ENCODE peak calls at places on chromosomes 7 and 10, in nine cellular contexts. One of them, this sample, is unnamed.

GRCh38 chr10:130230611-130231010 is 94.4 kb downstream of the GLRX3 start:
- DNase-seq in Peyer's patch: no peak
- DNase-seq in ovary: no peak
- DNase-seq in H54: no peak
- DNase-seq in tibial nerve: no peak
- DNase-seq in A549: no peak
- DNase-seq in prostate gland: no peak
- DNase-seq in GM12891: no peak
- DNase-seq in uterus: no peak
- DNase-seq in this sample: peak; percentile 8

GRCh38 chr10:17512341-17513001 is 58.1 kb upstream of the ST8SIA6 start:
- DNase-seq in tibial nerve: no peak
- DNase-seq in A549: peak; percentile 91
- DNase-seq in prostate gland: peak; percentile 10
- DNase-seq in ovary: peak; percentile 19
- DNase-seq in uterus: peak; percentile 49
- DNase-seq in H54: peak; percentile 25
- DNase-seq in GM12891: no peak
- DNase-seq in Peyer's patch: no peak
- DNase-seq in this sample: peak; percentile 40

GRCh38 chr10:89310092-89310886 is 8.4 kb downstream of the IFIT2 start:
- DNase-seq in GM12891: no peak
- DNase-seq in Peyer's patch: no peak
- DNase-seq in ovary: no peak
- DNase-seq in uterus: no peak
- DNase-seq in tibial nerve: no peak
- DNase-seq in H54: no peak
- DNase-seq in A549: no peak
- DNase-seq in prostate gland: no peak
- DNase-seq in this sample: no peak

GRCh38 chr7:44460325-44460724 is 30.1 kb downstream of the NUDCD3 start:
- DNase-seq in tibial nerve: no peak
- DNase-seq in prostate gland: no peak
- DNase-seq in uterus: no peak
- DNase-seq in GM12891: peak; percentile 31
- DNase-seq in ovary: no peak
- DNase-seq in Peyer's patch: peak; percentile 73
- DNase-seq in H54: no peak
- DNase-seq in A549: no peak
- DNase-seq in this sample: no peak

GRCh38 chr7:69635572-69636190 is 37.4 kb downstream of the AUTS2 start:
- DNase-seq in tibial nerve: no peak
- DNase-seq in ovary: no peak
- DNase-seq in Peyer's patch: no peak
- DNase-seq in prostate gland: no peak
- DNase-seq in uterus: peak; percentile 26
- DNase-seq in H54: no peak
- DNase-seq in GM12891: no peak
- DNase-seq in A549: no peak
- DNase-seq in this sample: no peak

GRCh38 chr7:88480901-88481300 is 174.2 kb upstream of the STEAP4 start:
- DNase-seq in tibial nerve: no peak
- DNase-seq in uterus: no peak
- DNase-seq in A549: no peak
- DNase-seq in prostate gland: no peak
- DNase-seq in Peyer's patch: no peak
- DNase-seq in GM12891: no peak
- DNase-seq in ovary: peak; percentile 16
- DNase-seq in H54: no peak
- DNase-seq in this sample: no peak

GRCh38 chr10:50224330-50224952 is 26.9 kb downstream of the ASAH2 start:
- DNase-seq in tibial nerve: no peak
- DNase-seq in ovary: no peak
- DNase-seq in prostate gland: peak; percentile 25
- DNase-seq in uterus: no peak
- DNase-seq in Peyer's patch: no peak
- DNase-seq in GM12891: peak; percentile 13
- DNase-seq in A549: peak; percentile 72
- DNase-seq in H54: peak; percentile 9
- DNase-seq in this sample: no peak

GRCh38 chr10:51485668-51486067 is 213.7 kb downstream of the CSTF2T start:
- DNase-seq in GM12891: no peak
- DNase-seq in A549: no peak
- DNase-seq in Peyer's patch: no peak
- DNase-seq in prostate gland: no peak
- DNase-seq in uterus: no peak
- DNase-seq in tibial nerve: no peak
- DNase-seq in ovary: no peak
- DNase-seq in H54: no peak
- DNase-seq in this sample: no peak

GRCh38 chr10:29703276-29703675 is 68.5 kb upstream of the SVIL start:
- DNase-seq in ovary: peak; percentile 69
- DNase-seq in tibial nerve: no peak
- DNase-seq in Peyer's patch: no peak
- DNase-seq in A549: no peak
- DNase-seq in GM12891: no peak
- DNase-seq in prostate gland: no peak
- DNase-seq in uterus: no peak
- DNase-seq in H54: no peak
- DNase-seq in this sample: peak; percentile 61

GRCh38 chr10:74097776-74098175 is 52.9 kb downstream of the AP3M1 start:
- DNase-seq in GM12891: no peak
- DNase-seq in prostate gland: no peak
- DNase-seq in Peyer's patch: no peak
- DNase-seq in tibial nerve: no peak
- DNase-seq in H54: no peak
- DNase-seq in ovary: no peak
- DNase-seq in A549: peak; percentile 37
- DNase-seq in uterus: no peak
- DNase-seq in this sample: no peak

GRCh38 chr7:98618786-98619185 is 1.7 kb downstream of the NPTX2 start:
- DNase-seq in GM12891: no peak
- DNase-seq in uterus: no peak
- DNase-seq in tibial nerve: no peak
- DNase-seq in ovary: no peak
- DNase-seq in Peyer's patch: no peak
- DNase-seq in prostate gland: no peak
- DNase-seq in H54: no peak
- DNase-seq in A549: no peak
- DNase-seq in this sample: peak; percentile 36

GRCh38 chr10:3783313-3783689 is 1.7 kb downstream of the KLF6 start:
- DNase-seq in H54: no peak
- DNase-seq in prostate gland: peak; percentile 52
- DNase-seq in uterus: peak; percentile 76
- DNase-seq in Peyer's patch: peak; percentile 70
- DNase-seq in A549: peak; percentile 48
- DNase-seq in ovary: peak; percentile 70
- DNase-seq in GM12891: no peak
- DNase-seq in tibial nerve: no peak
- DNase-seq in this sample: peak; percentile 51

GRCh38 chr10:30219977-30220751 is 128.9 kb downstream of the MTPAP start:
- DNase-seq in GM12891: no peak
- DNase-seq in H54: no peak
- DNase-seq in ovary: no peak
- DNase-seq in prostate gland: peak; percentile 32
- DNase-seq in uterus: no peak
- DNase-seq in A549: no peak
- DNase-seq in tibial nerve: no peak
- DNase-seq in Peyer's patch: no peak
- DNase-seq in this sample: peak; percentile 46

GRCh38 chr7:131878777-131879176 is 322.3 kb upstream of the PODXL start:
- DNase-seq in GM12891: no peak
- DNase-seq in prostate gland: no peak
- DNase-seq in uterus: no peak
- DNase-seq in tibial nerve: no peak
- DNase-seq in ovary: no peak
- DNase-seq in H54: no peak
- DNase-seq in Peyer's patch: no peak
- DNase-seq in A549: no peak
- DNase-seq in this sample: no peak

GRCh38 chr7:102433319-102434038 is at the start of gene ORAI2:
- DNase-seq in H54: peak; percentile 85
- DNase-seq in Peyer's patch: peak; percentile 88
- DNase-seq in GM12891: peak; percentile 83
- DNase-seq in tibial nerve: peak; percentile 50
- DNase-seq in prostate gland: peak; percentile 74
- DNase-seq in uterus: peak; percentile 76
- DNase-seq in A549: peak; percentile 51
- DNase-seq in ovary: peak; percentile 91
- DNase-seq in this sample: peak; percentile 97

GRCh38 chr10:112818381-112818780 is 131.7 kb upstream of the TCF7L2 start:
- DNase-seq in prostate gland: no peak
- DNase-seq in ovary: no peak
- DNase-seq in H54: no peak
- DNase-seq in uterus: no peak
- DNase-seq in Peyer's patch: no peak
- DNase-seq in A549: no peak
- DNase-seq in tibial nerve: no peak
- DNase-seq in GM12891: no peak
- DNase-seq in this sample: no peak

GRCh38 chr10:73999703-74000102 is 1.8 kb downstream of the VCL start:
- DNase-seq in ovary: no peak
- DNase-seq in GM12891: no peak
- DNase-seq in H54: no peak
- DNase-seq in A549: no peak
- DNase-seq in prostate gland: peak; percentile 53
- DNase-seq in tibial nerve: no peak
- DNase-seq in Peyer's patch: no peak
- DNase-seq in uterus: no peak
- DNase-seq in this sample: no peak

GRCh38 chr10:97844672-97845071 is 5.0 kb upstream of the GOLGA7B start:
- DNase-seq in tibial nerve: no peak
- DNase-seq in GM12891: no peak
- DNase-seq in uterus: no peak
- DNase-seq in A549: no peak
- DNase-seq in prostate gland: no peak
- DNase-seq in Peyer's patch: no peak
- DNase-seq in ovary: no peak
- DNase-seq in H54: no peak
- DNase-seq in this sample: no peak

GRCh38 chr10:71696635-71697326 is 22.8 kb downstream of the C10orf105 start:
- DNase-seq in tibial nerve: peak; percentile 50
- DNase-seq in A549: peak; percentile 28
- DNase-seq in uterus: no peak
- DNase-seq in prostate gland: no peak
- DNase-seq in ovary: peak; percentile 68
- DNase-seq in H54: peak; percentile 81
- DNase-seq in Peyer's patch: peak; percentile 74
- DNase-seq in GM12891: peak; percentile 58
- DNase-seq in this sample: peak; percentile 61

GRCh38 chr7:15334524-15335269 is 227.1 kb downstream of the AGMO start:
- DNase-seq in H54: no peak
- DNase-seq in uterus: no peak
- DNase-seq in ovary: no peak
- DNase-seq in Peyer's patch: no peak
- DNase-seq in prostate gland: no peak
- DNase-seq in A549: no peak
- DNase-seq in tibial nerve: no peak
- DNase-seq in GM12891: no peak
- DNase-seq in this sample: no peak

GRCh38 chr7:100835903-100836811 is 8.8 kb upstream of the EPHB4 start:
- DNase-seq in Peyer's patch: no peak
- DNase-seq in uterus: peak; percentile 85
- DNase-seq in prostate gland: peak; percentile 45
- DNase-seq in A549: no peak
- DNase-seq in GM12891: no peak
- DNase-seq in tibial nerve: no peak
- DNase-seq in H54: no peak
- DNase-seq in ovary: peak; percentile 49
- DNase-seq in this sample: peak; percentile 79
- TF ChIP-seq POLR2A in Peyer's patch: no peak
- TF ChIP-seq POLR2A in uterus: no peak
- TF ChIP-seq POLR2A in prostate gland: no peak
- TF ChIP-seq POLR2A in A549: no peak
- TF ChIP-seq POLR2A in GM12891: no peak
- TF ChIP-seq POLR2A in tibial nerve: no peak
- TF ChIP-seq POLR2A in H54: no peak
- TF ChIP-seq POLR2A in ovary: no peak
- TF ChIP-seq POLR2A in this sample: no peak

GRCh38 chr7:78367280-78367773 is 568.8 kb downstream of the PHTF2 start:
- DNase-seq in prostate gland: no peak
- DNase-seq in GM12891: no peak
- DNase-seq in uterus: no peak
- DNase-seq in tibial nerve: no peak
- DNase-seq in ovary: no peak
- DNase-seq in H54: no peak
- DNase-seq in A549: no peak
- DNase-seq in Peyer's patch: no peak
- DNase-seq in this sample: no peak
- TF ChIP-seq POLR2A in prostate gland: no peak
- TF ChIP-seq POLR2A in GM12891: no peak
- TF ChIP-seq POLR2A in uterus: no peak
- TF ChIP-seq POLR2A in tibial nerve: no peak
- TF ChIP-seq POLR2A in ovary: no peak
- TF ChIP-seq POLR2A in H54: no peak
- TF ChIP-seq POLR2A in A549: no peak
- TF ChIP-seq POLR2A in Peyer's patch: no peak
- TF ChIP-seq POLR2A in this sample: no peak

GRCh38 chr7:1192171-1192676 is 32.2 kb upstream of the ZFAND2A start:
- DNase-seq in prostate gland: no peak
- DNase-seq in uterus: no peak
- DNase-seq in H54: peak; percentile 91
- DNase-seq in tibial nerve: no peak
- DNase-seq in ovary: no peak
- DNase-seq in A549: peak; percentile 50
- DNase-seq in Peyer's patch: no peak
- DNase-seq in GM12891: no peak
- DNase-seq in this sample: no peak
- TF ChIP-seq POLR2A in prostate gland: no peak
- TF ChIP-seq POLR2A in uterus: no peak
- TF ChIP-seq POLR2A in H54: peak; percentile 6
- TF ChIP-seq POLR2A in tibial nerve: no peak
- TF ChIP-seq POLR2A in ovary: no peak
- TF ChIP-seq POLR2A in A549: no peak
- TF ChIP-seq POLR2A in Peyer's patch: no peak
- TF ChIP-seq POLR2A in GM12891: no peak
- TF ChIP-seq POLR2A in this sample: no peak

DNA sequence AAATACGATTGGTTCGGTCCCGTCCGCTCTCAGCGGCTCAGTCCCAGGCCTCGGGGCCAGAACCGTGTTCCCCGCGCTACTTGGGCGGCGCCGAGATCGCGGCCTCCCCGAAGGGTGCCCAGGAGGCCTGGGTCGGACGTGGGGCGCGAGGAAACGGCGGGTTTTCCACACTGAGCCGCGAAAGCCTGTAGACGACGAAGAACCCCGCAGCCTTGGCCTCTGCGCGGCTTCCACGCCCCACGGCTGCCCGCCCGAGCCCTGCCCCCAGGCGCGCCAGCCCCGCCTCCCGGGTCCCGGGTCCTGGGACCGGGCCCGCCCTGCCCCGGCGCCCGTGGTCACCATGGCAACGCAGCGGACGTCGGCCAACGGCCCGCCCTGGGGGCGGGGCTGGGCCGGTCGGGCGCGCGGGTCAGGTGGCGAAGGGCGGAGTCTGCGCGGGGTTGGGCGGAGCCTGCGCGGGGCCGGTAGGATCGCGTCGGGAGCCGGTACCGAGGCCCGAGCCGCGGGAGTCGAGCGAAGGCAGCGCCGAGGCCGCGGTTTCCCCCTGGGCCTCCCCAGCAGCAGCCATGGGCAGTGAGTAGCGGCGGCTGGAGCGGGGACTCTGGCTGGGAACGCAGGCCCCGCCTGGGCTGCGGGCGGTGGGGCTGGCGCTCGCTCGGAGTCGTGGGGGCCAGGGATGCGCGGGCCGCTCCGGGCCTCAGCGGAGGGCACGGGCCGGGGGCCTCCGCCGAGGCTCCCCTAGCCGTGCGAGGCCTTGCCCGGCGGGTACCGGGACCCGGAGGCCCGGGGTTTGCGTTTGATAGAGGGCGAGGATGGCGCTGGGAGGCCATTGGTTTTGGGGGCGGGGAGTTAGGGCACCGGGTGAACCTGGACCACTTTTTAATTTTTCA is at the start of gene SEC61A2:
- DNase-seq in Peyer's patch: peak; percentile 96
- DNase-seq in ovary: peak; percentile 98
- DNase-seq in uterus: peak; percentile 91
- DNase-seq in H54: peak; percentile 98
- DNase-seq in tibial nerve: peak; percentile 91
- DNase-seq in A549: peak; percentile 90
- DNase-seq in prostate gland: peak; percentile 96
- DNase-seq in GM12891: peak; percentile 99
- DNase-seq in this sample: peak; percentile 97
- TF ChIP-seq POLR2A in Peyer's patch: peak; percentile 88
- TF ChIP-seq POLR2A in ovary: peak; percentile 33
- TF ChIP-seq POLR2A in uterus: peak; percentile 56
- TF ChIP-seq POLR2A in H54: peak; percentile 70
- TF ChIP-seq POLR2A in tibial nerve: peak; percentile 17
- TF ChIP-seq POLR2A in A549: peak; percentile 81
- TF ChIP-seq POLR2A in prostate gland: peak; percentile 78
- TF ChIP-seq POLR2A in GM12891: peak; percentile 67
- TF ChIP-seq POLR2A in this sample: peak; percentile 65